ENCODE peak calls at places on chromosomes 5 and 9, in five cellular contexts. U is CD8-positive, alpha-beta memory T cell; C is colonic mucosa; K is A549; O is gastrocnemius medialis. L is an unnamed sample.

GRCh38 chr5:96807099-96807654 is 568 bp downstream of the ERAP1 start:
- DNase-seq in U (no peak), C (peak), K (peak), O (peak), L (peak)

GRCh38 chr5:132437604-132438275 is 52.8 kb downstream of the IRF1 start:
- DNase-seq in U (peak), C (peak), K (peak), O (peak), L (no peak)

GRCh38 chr9:35001803-35002502 is 12.4 kb downstream of the DNAJB5 start:
- DNase-seq in U (no peak), C (no peak), K (no peak), O (no peak), L (no peak)

GRCh38 chr5:98827161-98827560 is 53.7 kb downstream of the RGMB start:
- DNase-seq in U (no peak), C (no peak), K (peak), O (no peak), L (no peak)

GRCh38 chr9:131214457-131214856 is 61.9 kb downstream of the FAM78A start:
- DNase-seq in U (no peak), C (no peak), K (no peak), O (no peak), L (no peak)

GRCh38 chr9:13974891-13975290 is 339.1 kb downstream of the NFIB start:
- DNase-seq in U (no peak), C (no peak), K (no peak), O (no peak), L (no peak)

GRCh38 chr5:142222881-142223558 is 101.8 kb downstream of the SPRY4 start:
- DNase-seq in U (no peak), C (peak), K (no peak), O (no peak), L (no peak)

GRCh38 chr9:125878241-125878640 is 131.1 kb downstream of the PBX3 start:
- DNase-seq in U (no peak), C (no peak), K (no peak), O (no peak), L (no peak)

GRCh38 chr5:14574891-14575496 is 6.6 kb upstream of the OTULINL start:
- DNase-seq in U (no peak), C (peak), K (peak), O (peak), L (no peak)

DNA sequence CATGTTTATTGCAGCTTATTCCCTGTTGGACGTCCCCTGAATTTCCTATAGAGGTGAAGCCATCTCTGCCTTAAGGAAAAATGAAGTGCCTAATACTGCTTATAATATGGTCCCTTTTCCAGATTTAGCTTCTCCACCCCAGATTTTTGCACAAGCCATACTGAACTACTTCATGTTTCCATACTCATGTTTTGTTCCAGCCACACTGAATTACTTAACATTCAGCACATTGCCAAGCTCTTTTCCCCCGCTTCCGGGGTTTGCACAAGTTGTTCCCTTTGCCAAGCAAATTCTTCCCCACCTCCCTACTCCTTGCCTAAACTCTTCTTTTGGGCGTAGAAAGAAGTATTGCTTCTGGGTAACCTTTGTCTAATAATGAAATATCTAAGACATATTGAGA is 1.7 kb upstream of the CNTRL start:
- DNase-seq in U (no peak), C (peak), K (peak), O (peak), L (no peak)
- H3K4me3 ChIP-seq in U (no peak), C (no peak), K (no peak), O (no peak), L (peak)

GRCh38 chr9:105331160-105331559 is 86.7 kb downstream of the SLC44A1 start:
- DNase-seq in U (no peak), C (no peak), K (no peak), O (no peak), L (no peak)

GRCh38 chr9:105333076-105333475 is 88.6 kb downstream of the SLC44A1 start:
- DNase-seq in U (no peak), C (no peak), K (no peak), O (no peak), L (no peak)

GRCh38 chr9:105333811-105334210 is 89.4 kb downstream of the SLC44A1 start:
- DNase-seq in U (no peak), C (no peak), K (no peak), O (no peak), L (no peak)

GRCh38 chr9:105331755-105332154 is 87.3 kb downstream of the SLC44A1 start:
- DNase-seq in U (no peak), C (no peak), K (no peak), O (no peak), L (no peak)

DNA sequence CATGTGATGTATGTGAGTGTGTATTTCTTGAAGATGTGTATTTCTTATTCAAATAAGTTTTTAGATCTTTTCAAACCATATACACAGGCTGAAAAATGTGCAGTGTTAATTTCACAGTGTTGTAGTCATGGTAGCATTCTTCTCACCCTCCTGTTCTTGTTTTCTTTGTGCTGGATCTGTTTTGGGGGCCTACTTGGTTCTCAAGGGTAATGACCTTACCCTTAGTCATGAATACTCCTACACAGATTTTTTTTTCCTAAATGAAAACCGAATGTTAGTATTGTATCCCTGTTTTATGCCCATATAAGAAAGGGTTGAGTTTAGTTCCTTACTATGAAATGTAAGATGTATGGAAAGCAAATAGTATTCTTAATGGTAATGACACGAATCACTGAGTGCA is 88.0 kb downstream of the SLC44A1 start:
- DNase-seq in U (no peak), C (no peak), K (no peak), O (no peak), L (no peak)
- H3K27ac ChIP-seq in U (no peak), C (no peak), K (no peak), O (no peak), L (no peak)

GRCh38 chr5:35482167-35482755 is 135.4 kb upstream of the SPEF2 start:
- DNase-seq in U (no peak), C (no peak), K (no peak), O (no peak), L (no peak)

GRCh38 chr5:35476789-35477188 is 140.9 kb upstream of the SPEF2 start:
- DNase-seq in U (no peak), C (no peak), K (no peak), O (no peak), L (no peak)

GRCh38 chr5:35477321-35477720 is 140.3 kb upstream of the SPEF2 start:
- DNase-seq in U (no peak), C (no peak), K (no peak), O (no peak), L (no peak)

GRCh38 chr5:35476046-35476445 is 141.6 kb upstream of the SPEF2 start:
- DNase-seq in U (no peak), C (no peak), K (no peak), O (no peak), L (no peak)

DNA sequence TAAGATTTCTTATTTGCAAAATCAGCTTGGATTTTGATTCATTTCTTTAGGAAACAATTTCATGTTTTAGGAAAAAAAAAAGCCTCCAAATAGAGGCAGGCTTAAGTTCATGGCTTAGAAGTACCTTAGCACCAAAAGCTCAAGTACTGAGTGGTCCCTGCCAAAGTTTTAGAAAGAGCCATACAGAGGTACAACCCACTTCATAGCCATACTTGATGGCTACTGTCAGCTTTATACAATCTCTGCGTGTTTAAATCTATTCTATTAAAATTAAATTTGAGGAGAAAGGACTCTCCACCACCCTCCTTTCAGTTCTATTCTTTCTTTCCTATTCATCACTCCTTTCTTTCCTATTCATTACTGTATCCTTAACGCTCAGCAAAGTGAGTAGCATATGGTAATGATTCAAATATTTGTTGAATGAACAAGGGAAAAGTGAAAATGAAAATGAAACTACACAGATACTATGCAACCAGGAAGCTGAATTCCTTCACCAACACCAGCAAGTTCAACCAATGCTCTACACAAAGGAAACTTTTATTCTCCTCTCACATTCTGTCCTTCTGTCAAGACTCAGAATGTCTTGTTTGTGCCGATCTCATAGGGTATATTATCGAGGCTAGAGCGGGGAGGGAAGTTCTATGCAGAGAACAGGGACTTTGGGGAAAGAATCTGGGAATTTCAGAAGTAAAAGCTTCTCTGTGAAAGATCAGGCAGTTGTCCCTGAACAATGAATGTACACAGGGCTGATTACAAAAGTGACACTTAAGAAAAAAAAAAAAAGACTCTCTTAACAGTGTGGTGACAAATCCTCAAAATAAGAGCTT is 138.6 kb upstream of the SPEF2 start:
- DNase-seq in U (peak), C (no peak), K (no peak), O (no peak), L (no peak)
- H3K4me3 ChIP-seq in U (peak), C (no peak), K (peak), O (peak), L (peak)

GRCh38 chr9:75233011-75233410 is 144.7 kb downstream of the OSTF1 start:
- DNase-seq in U (no peak), C (no peak), K (no peak), O (no peak), L (no peak)
- H3K27ac ChIP-seq in U (no peak), C (no peak), K (no peak), O (no peak), L (no peak)

DNA sequence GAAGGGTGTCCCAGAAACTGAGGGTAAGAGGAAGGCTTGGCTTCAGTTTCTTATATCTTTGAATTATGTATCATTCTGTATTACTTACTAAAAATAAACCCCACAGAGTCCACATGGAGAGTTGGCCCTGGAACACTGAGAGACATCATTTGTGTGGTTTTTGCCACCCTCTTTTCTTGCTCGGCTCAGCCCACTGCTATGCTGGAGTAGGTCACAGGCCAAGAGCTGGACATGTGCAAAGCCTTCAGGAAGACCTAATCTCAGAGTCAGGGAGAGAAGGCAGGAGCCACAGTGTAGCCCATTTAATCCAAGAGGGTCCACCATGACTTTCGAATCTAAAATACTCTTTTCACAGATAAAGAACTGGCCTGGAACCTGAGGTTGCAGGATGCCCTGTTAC is 47.5 kb downstream of the MAMDC2 start:
- DNase-seq in U (no peak), C (no peak), K (no peak), O (no peak), L (no peak)
- H3K4me3 ChIP-seq in U (no peak), C (no peak), K (no peak), O (no peak), L (no peak)

DNA sequence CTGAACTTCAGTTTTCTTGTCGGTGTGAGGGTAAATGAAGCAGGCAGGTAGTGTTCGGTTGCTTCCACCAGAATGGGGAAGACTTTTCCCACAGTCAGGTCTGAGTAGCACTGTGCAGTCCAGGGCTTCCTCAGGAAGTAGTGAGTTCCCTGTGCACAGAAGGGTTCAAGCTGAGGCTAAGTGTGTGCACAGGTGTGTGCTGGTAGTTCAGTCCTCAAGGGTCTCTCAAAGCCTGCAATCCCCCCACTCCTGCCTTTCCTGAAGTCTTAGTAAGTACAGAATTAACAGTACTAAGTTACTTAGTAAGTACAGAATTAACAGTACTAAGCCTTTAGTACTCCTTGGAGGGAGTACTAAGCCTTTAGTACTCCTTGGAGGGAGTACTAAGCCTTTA is 1.4 kb downstream of the DAB2IP start:
- DNase-seq in U (no peak), C (no peak), K (no peak), O (no peak), L (no peak)
- H3K27ac ChIP-seq in U (no peak), C (peak), K (no peak), O (peak), L (no peak)

GRCh38 chr9:4024281-4024680 is 275.6 kb downstream of the GLIS3 start:
- DNase-seq in U (no peak), C (no peak), K (no peak), O (no peak), L (no peak)
- H3K4me3 ChIP-seq in U (no peak), C (no peak), K (no peak), O (no peak), L (no peak)

GRCh38 chr5:1110930-1111726 is 735 bp downstream of the SLC12A7 start:
- DNase-seq in U (peak), C (no peak), K (peak), O (no peak), L (no peak)

GRCh38 chr5:1110260-1110929 is 1.5 kb downstream of the SLC12A7 start:
- DNase-seq in U (peak), C (peak), K (no peak), O (no peak), L (no peak)

GRCh38 chr5:1112596-1113331 is 901 bp upstream of the SLC12A7 start:
- DNase-seq in U (no peak), C (no peak), K (no peak), O (no peak), L (no peak)

GRCh38 chr5:1113332-1113690 is 1.4 kb upstream of the SLC12A7 start:
- DNase-seq in U (no peak), C (no peak), K (no peak), O (no peak), L (no peak)

GRCh38 chr5:1111727-1112289 is at the start of gene SLC12A7:
- DNase-seq in U (peak), C (peak), K (peak), O (no peak), L (no peak)
- H3K27ac ChIP-seq in U (peak), C (peak), K (peak), O (peak), L (no peak)

DNA sequence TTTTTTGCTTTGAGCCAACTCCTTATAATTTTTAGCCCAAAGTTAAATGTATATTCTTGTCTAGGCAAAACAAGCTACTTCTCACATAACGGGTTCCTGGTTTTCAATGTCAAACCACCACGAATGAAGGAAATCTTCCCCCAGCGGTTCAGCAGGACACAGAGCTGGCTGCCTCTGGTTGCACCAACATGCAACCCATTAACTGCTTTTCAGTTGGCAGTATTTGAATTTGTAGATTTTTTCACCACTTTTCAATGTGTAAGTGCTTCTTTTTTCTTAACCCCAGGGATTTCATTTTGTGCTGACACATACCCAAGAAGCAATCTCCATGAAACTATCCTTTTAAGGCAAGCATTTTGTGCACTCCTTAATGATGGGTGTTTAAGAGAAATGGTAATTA is 35.5 kb downstream of the EFNA5 start:
- DNase-seq in U (no peak), C (no peak), K (no peak), O (no peak), L (no peak)
- H3K4me3 ChIP-seq in U (no peak), C (no peak), K (no peak), O (no peak), L (no peak)

DNA sequence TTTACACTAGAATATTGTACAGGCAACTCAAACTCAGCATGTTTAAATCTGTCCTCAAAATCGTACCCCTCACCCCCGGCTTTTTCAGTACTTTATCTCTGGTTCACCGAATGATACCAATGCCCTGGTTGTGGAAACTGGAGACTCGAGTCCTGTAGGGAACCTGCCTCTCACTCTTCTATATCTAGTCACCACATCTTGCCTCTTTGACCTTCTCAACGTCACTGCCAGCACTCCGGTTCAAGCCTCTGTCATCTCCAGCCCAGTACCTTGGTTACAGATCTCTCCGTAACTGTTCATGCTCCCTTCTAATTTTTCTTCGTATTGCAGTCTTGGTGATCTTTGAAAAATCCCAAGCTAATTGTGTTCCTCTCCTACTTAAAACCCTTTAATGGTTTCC is 6.7 kb downstream of the SLC44A1 start:
- DNase-seq in U (no peak), C (no peak), K (no peak), O (no peak), L (no peak)
- H3K27ac ChIP-seq in U (no peak), C (peak), K (no peak), O (no peak), L (no peak)

L was measured in thoracic aorta.